ENCODE peak calls at places on chromosomes 1 and 21, in four cellular contexts. One of them, this sample, is unnamed.

GRCh38 chr1:53584446-53585102 is 125.4 kb downstream of the DMRTB1 start:
- DNase-seq in SJSA1: no peak
- DNase-seq in lung: no peak
- DNase-seq in naive thymus-derived CD4-positive, alpha-beta T cell: no peak
- DNase-seq in this sample: no peak

GRCh38 chr1:15039017-15039648 is 114.4 kb upstream of the TMEM51 start:
- DNase-seq in naive thymus-derived CD4-positive, alpha-beta T cell: no peak
- DNase-seq in SJSA1: no peak
- DNase-seq in lung: no peak
- DNase-seq in this sample: no peak

GRCh38 chr1:46254668-46255067 is 7.1 kb downstream of the RAD54L start:
- DNase-seq in naive thymus-derived CD4-positive, alpha-beta T cell: no peak
- DNase-seq in lung: no peak
- DNase-seq in SJSA1: no peak
- DNase-seq in this sample: no peak

GRCh38 chr1:56424744-56425493 is 154.4 kb downstream of the PLPP3 start:
- DNase-seq in naive thymus-derived CD4-positive, alpha-beta T cell: no peak
- DNase-seq in SJSA1: no peak
- DNase-seq in lung: peak; percentile 39
- DNase-seq in this sample: no peak

GRCh38 chr1:59485949-59486348 is 189.1 kb downstream of the FGGY start:
- DNase-seq in lung: no peak
- DNase-seq in naive thymus-derived CD4-positive, alpha-beta T cell: no peak
- DNase-seq in SJSA1: no peak
- DNase-seq in this sample: no peak

GRCh38 chr1:156707486-156708244 is 2.3 kb upstream of the CRABP2 start:
- DNase-seq in SJSA1: no peak
- DNase-seq in lung: no peak
- DNase-seq in naive thymus-derived CD4-positive, alpha-beta T cell: no peak
- DNase-seq in this sample: no peak

GRCh38 chr1:42081475-42081874 is 71.7 kb upstream of the GUCA2B start:
- DNase-seq in naive thymus-derived CD4-positive, alpha-beta T cell: no peak
- DNase-seq in lung: no peak
- DNase-seq in SJSA1: no peak
- DNase-seq in this sample: no peak

GRCh38 chr21:42338730-42339715 is 11.8 kb downstream of the TFF2 start:
- DNase-seq in SJSA1: no peak
- DNase-seq in naive thymus-derived CD4-positive, alpha-beta T cell: no peak
- DNase-seq in lung: no peak
- DNase-seq in this sample: no peak

GRCh38 chr1:76547916-76548315 is 319.4 kb upstream of the ST6GALNAC5 start:
- DNase-seq in SJSA1: no peak
- DNase-seq in lung: no peak
- DNase-seq in naive thymus-derived CD4-positive, alpha-beta T cell: no peak
- DNase-seq in this sample: no peak

GRCh38 chr21:40160911-40161310 is 293.7 kb downstream of the PCP4 start:
- DNase-seq in naive thymus-derived CD4-positive, alpha-beta T cell: no peak
- DNase-seq in SJSA1: no peak
- DNase-seq in lung: no peak
- DNase-seq in this sample: no peak

GRCh38 chr1:34362949-34363348 is 186.2 kb downstream of the C1orf94 start:
- DNase-seq in lung: peak; percentile 28
- DNase-seq in naive thymus-derived CD4-positive, alpha-beta T cell: no peak
- DNase-seq in SJSA1: no peak
- DNase-seq in this sample: no peak

GRCh38 chr1:169572184-169572583 is 14.1 kb downstream of the F5 start:
- DNase-seq in lung: no peak
- DNase-seq in naive thymus-derived CD4-positive, alpha-beta T cell: no peak
- DNase-seq in SJSA1: peak; percentile 41
- DNase-seq in this sample: no peak

DNA sequence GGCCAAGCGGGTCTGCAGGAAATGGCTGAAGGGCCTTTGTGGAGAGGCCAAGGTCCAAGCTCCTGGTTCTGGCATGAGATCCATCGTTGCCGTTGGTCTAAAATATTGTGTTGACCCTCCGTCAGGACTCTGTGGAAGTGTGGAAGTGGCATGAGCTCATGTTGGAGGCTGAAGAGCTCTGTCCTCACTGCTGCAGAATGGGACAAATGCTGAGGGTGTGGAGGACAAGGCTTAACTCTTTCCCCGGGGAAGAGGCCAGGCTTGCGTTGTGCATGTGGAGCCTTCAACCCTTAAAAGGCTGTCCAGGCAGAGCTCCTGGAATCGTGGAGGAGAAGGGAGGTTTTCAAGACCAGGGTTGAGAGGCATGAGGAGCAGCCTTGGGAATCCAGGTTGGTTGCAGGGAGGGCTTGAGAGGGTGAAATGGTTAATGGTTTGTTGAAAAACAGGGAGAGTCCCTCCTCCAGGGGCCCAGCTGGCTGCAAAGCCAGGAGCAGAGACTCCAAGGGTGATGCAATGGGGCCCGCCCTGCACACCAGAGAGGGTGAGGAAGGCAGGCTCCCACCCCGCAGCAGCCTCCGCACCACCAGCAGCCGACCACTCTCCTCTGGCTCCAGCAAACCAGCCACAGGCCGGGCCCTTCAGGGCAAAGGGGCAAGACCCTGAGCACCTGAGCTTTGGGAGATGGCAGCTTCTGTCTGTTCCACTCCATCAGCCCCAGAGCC is 6.7 kb upstream of the AHCYL1 start:
- DNase-seq in SJSA1: no peak
- DNase-seq in naive thymus-derived CD4-positive, alpha-beta T cell: no peak
- DNase-seq in lung: no peak
- DNase-seq in this sample: no peak
- H3K4me3 ChIP-seq in SJSA1: no peak overlapping the region
- H3K4me3 ChIP-seq in naive thymus-derived CD4-positive, alpha-beta T cell: no peak overlapping the region
- H3K4me3 ChIP-seq in lung: no peak overlapping the region
- H3K4me3 ChIP-seq in this sample: no peak overlapping the region

DNA sequence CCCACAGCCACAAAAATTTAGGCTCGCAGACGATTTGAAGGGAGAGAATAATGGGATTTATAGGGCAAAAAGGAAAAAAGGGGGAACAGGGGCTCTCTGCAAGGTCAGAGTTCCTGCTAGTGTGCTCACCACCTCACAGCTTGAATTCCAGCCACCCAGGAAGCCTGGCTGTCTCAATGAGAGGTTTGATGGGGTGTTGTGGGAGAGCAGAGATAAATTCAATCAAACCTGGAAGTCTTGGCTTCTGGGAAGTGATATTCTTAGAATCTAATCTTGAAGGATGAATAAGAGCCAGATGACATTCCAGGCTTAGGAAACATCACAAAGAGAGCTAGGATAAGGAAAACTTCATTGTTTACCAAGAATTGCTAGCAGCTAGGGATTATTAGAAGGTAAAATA is 47.4 kb upstream of the C21orf91 start:
- DNase-seq in naive thymus-derived CD4-positive, alpha-beta T cell: no peak
- DNase-seq in SJSA1: no peak
- DNase-seq in lung: no peak
- DNase-seq in this sample: no peak
- H3K27ac ChIP-seq in naive thymus-derived CD4-positive, alpha-beta T cell: no peak overlapping the region
- H3K27ac ChIP-seq in SJSA1: no peak overlapping the region
- H3K27ac ChIP-seq in lung: no peak overlapping the region
- H3K27ac ChIP-seq in this sample: no peak overlapping the region

DNA sequence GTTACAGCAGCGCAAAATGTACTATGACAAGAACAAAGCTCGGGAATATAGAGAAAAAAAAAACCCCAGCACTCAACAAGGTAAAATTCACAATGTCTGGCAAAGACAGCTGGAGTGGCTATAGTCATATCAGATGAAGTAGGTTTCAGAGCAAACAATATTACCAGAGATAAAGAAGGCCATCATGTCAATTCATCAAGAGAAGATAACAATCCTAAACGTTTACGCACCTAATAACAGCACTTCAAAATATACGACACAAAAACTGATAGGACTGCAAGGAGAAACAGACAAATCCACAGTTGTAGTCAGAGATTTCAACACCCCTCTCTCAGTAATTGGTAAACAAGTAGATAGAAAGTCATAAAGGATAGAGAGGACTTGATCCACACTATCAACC is 455.2 kb downstream of the PTPRU start:
- DNase-seq in SJSA1: no peak
- DNase-seq in lung: no peak
- DNase-seq in naive thymus-derived CD4-positive, alpha-beta T cell: no peak
- DNase-seq in this sample: no peak
- H3K4me1 ChIP-seq in SJSA1: peaks cover 18% of the 10 kb centered on the region
- H3K4me1 ChIP-seq in lung: no peaks in the 10 kb centered on the region
- H3K4me1 ChIP-seq in naive thymus-derived CD4-positive, alpha-beta T cell: no peaks in the 10 kb centered on the region
- H3K4me1 ChIP-seq in this sample: no peaks in the 10 kb centered on the region

GRCh38 chr1:225253784-225254183 is 174.1 kb downstream of the LBR start:
- DNase-seq in naive thymus-derived CD4-positive, alpha-beta T cell: no peak
- DNase-seq in lung: no peak
- DNase-seq in SJSA1: peak; percentile 20
- DNase-seq in this sample: no peak

GRCh38 chr1:225254676-225255075 is 173.2 kb downstream of the LBR start:
- DNase-seq in lung: no peak
- DNase-seq in naive thymus-derived CD4-positive, alpha-beta T cell: no peak
- DNase-seq in SJSA1: peak; percentile 5
- DNase-seq in this sample: no peak

DNA sequence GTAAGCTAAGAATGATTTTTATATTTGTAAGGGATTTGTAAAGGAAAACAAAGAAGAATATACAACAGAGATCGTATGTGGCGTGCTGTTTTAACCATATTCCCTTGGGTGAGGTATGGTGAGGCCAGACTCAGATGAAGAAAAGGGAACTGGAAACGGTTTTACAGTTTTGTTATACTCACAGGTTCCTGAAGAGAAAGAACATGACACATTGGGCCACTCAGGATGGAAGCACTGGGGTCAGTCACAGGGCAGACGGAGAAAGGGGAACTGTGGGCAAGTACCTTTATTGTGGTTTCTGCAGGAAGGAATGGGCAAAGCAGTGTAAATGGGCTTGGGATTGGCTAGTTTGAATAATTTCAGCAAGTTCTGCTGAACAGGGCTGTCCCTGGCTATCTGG is 177.4 kb downstream of the LBR start:
- DNase-seq in naive thymus-derived CD4-positive, alpha-beta T cell: no peak
- DNase-seq in lung: no peak
- DNase-seq in SJSA1: no peak
- DNase-seq in this sample: no peak
- H3K4me3 ChIP-seq in naive thymus-derived CD4-positive, alpha-beta T cell: no peak overlapping the region
- H3K4me3 ChIP-seq in lung: no peak overlapping the region
- H3K4me3 ChIP-seq in SJSA1: no peak overlapping the region
- H3K4me3 ChIP-seq in this sample: no peak overlapping the region